ENCODE peak calls at places on chromosomes 11 and 22, in four cellular contexts. H is A549, D is GM12878, X is K562. W is an unnamed sample.

GRCh38 chr11:34546511-34547206 is 33.1 kb upstream of the ELF5 start:
- DNase-seq in H (no peak), D (no peak), X (no peak), W (peak; percentile 57)

GRCh38 chr22:50219800-50220602 is 19.2 kb downstream of the SELENOO start:
- DNase-seq in H (no peak), D (no peak), X (no peak), W (no peak)

GRCh38 chr11:130344846-130345245 is 30.1 kb upstream of the ZBTB44 start:
- DNase-seq in H (no peak), D (no peak), X (no peak), W (no peak)

GRCh38 chr11:1939006-1939626 is 8.0 kb upstream of the MRPL23 start:
- DNase-seq in H (no peak), D (no peak), X (no peak), W (no peak)

GRCh38 chr22:48492371-48493320 is 1335.0 kb downstream of the BRD1 start:
- DNase-seq in H (peak; percentile 78), D (peak; percentile 1), X (peak; percentile 57), W (peak; percentile 50)

GRCh38 chr11:57254631-57255030 is 17.6 kb upstream of the APLNR start:
- DNase-seq in H (no peak), D (no peak), X (no peak), W (no peak)

GRCh38 chr11:11641581-11641980 is 19.8 kb upstream of the GALNT18 start:
- DNase-seq in H (no peak), D (no peak), X (no peak), W (no peak)

GRCh38 chr22:39459681-39460080 is 2.9 kb downstream of the MGAT3 start:
- DNase-seq in H (no peak), D (no peak), X (no peak), W (no peak)

GRCh38 chr22:32217465-32217864 is 12.6 kb upstream of the RFPL2 start:
- DNase-seq in H (no peak), D (no peak), X (no peak), W (no peak)

GRCh38 chr11:102552447-102553200 is 22.1 kb upstream of the MMP7 start:
- DNase-seq in H (peak; percentile 58), D (no peak), X (no peak), W (peak; percentile 25)

GRCh38 chr11:22491826-22492225 is 133.8 kb downstream of the FANCF start:
- DNase-seq in H (no peak), D (no peak), X (no peak), W (no peak)

GRCh38 chr11:124798991-124799383 is 1.2 kb downstream of the MSANTD2 start:
- DNase-seq in H (no peak), D (no peak), X (peak; percentile 26), W (no peak)

GRCh38 chr22:31081963-31082605 is 966 bp downstream of the SMTN start:
- DNase-seq in H (no peak), D (no peak), X (no peak), W (no peak)

GRCh38 chr22:31082606-31083376 is 1.7 kb downstream of the SMTN start:
- DNase-seq in H (peak; percentile 76), D (no peak), X (peak; percentile 85), W (peak; percentile 60)

GRCh38 chr22:31079095-31079642 is 1.9 kb upstream of the SMTN start:
- DNase-seq in H (no peak), D (no peak), X (no peak), W (peak; percentile 77)

GRCh38 chr22:31080164-31080847 is 812 bp upstream of the SMTN start:
- DNase-seq in H (no peak), D (no peak), X (no peak), W (no peak)

GRCh38 chr22:31080848-31081649 is at the start of gene SMTN:
- DNase-seq in H (peak; percentile 82), D (peak; percentile 56), X (peak; percentile 91), W (peak; percentile 86)
- TF ChIP-seq CHD4 in H (no peak), D (no peak), X (no peak), W (no peak)

GRCh38 chr22:46195487-46196165 is 45.3 kb downstream of the PPARA start:
- DNase-seq in H (no peak), D (no peak), X (no peak), W (no peak)
- TF ChIP-seq REST in H (no peak), D (no peak), X (no peak), W (no peak)

DNA sequence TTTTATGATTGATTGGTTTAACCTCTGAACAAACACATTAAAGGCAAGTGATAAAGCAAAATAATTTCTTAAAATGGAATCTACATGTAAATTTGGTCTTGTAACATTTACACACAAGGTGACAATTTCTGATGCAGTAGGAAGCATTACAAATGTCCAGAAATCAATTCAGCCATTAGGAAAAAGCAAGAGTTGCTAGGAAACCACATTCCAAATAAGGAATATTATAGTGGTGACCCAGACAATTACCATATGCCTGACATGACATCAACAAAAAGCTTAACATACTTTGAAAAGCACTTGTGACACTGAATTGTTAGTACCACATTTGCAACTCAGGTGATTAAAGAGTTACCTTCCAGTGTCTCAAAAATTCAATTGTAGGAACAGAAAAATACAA is 252.4 kb downstream of the GUCY1A2 start:
- DNase-seq in H (no peak), D (no peak), X (no peak), W (no peak)
- TF ChIP-seq CHD4 in H (no peak), D (no peak), X (no peak), W (no peak)

GRCh38 chr22:17190702-17191101 is 28.5 kb downstream of the ADA2 start:
- DNase-seq in H (no peak), D (no peak), X (no peak), W (no peak)
- TF ChIP-seq REST in H (no peak), D (no peak), X (no peak), W (no peak)

GRCh38 chr11:73866586-73866996 is 10.1 kb downstream of the COA4 start:
- DNase-seq in H (peak; percentile 34), D (no peak), X (no peak), W (peak; percentile 52)
- TF ChIP-seq CHD4 in H (no peak), D (no peak), X (no peak), W (no peak)

GRCh38 chr11:45880772-45881570 is 4.5 kb upstream of the MAPK8IP1 start:
- DNase-seq in H (no peak), D (no peak), X (no peak), W (no peak)
- TF ChIP-seq REST in H (no peak), D (no peak), X (no peak), W (no peak)

GRCh38 chr11:46389450-46390330 is 1.9 kb downstream of the CHRM4 start:
- DNase-seq in H (peak; percentile 92), D (no peak), X (peak; percentile 80), W (peak; percentile 61)
- TF ChIP-seq CHD4 in H (no peak), D (no peak), X (no peak), W (no peak)

DNA sequence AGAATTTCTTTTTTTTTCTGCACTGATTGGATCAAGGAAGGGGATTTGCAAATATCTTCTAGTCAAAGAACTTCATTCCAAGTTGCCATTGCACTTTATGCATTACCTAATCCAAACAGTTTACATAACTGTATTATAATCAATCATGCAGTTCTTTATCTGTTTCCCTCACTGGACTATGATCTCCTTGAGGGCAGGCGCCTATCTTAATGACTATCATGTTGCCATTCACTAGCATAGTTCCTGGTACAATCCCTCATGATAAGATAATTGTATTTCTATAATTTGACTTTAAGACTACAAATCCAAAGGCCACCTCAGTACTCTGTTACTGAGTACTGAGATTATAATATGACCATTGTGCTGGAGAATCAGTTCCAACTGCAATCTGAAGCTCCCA is 278.7 kb upstream of the CCDC90B start:
- DNase-seq in H (no peak), D (no peak), X (no peak), W (no peak)
- TF ChIP-seq REST in H (no peak), D (no peak), X (no peak), W (no peak)

W was measured in HepG2.